ENCODE peak calls at places on chromosome 22, in five cellular contexts. Y is H1, E is neuronal stem cell, B is H9, G is trophoblast cell. Z is an unnamed sample.

GRCh38 chr22:23780146-23780748 is 6.5 kb upstream of the SMARCB1 start:
- DNase-seq in E (no peak), Y (no peak), B (no peak), G (no peak), Z (no peak)

GRCh38 chr22:23207786-23208325 is 27.5 kb downstream of the BCR start:
- DNase-seq in B (no peak), E (no peak), Y (no peak), G (no peak), Z (no peak)

GRCh38 chr22:31488988-31489617 is 539 bp downstream of the EIF4ENIF1 start:
- DNase-seq in G (peak), Y (no peak), E (peak), B (peak), Z (peak)

GRCh38 chr22:29477919-29478318 is 2.1 kb upstream of the NEFH start:
- DNase-seq in G (no peak), Y (no peak), B (no peak), E (no peak), Z (no peak)

GRCh38 chr22:24465566-24465965 is 29.6 kb upstream of the UPB1 start:
- DNase-seq in Y (no peak), G (peak), B (no peak), E (no peak), Z (peak)

GRCh38 chr22:35197071-35197470 is 60.2 kb upstream of the HMGXB4 start:
- DNase-seq in B (no peak), Y (no peak), G (no peak), E (no peak), Z (no peak)

GRCh38 chr22:21714059-21714770 is 21.4 kb downstream of the YPEL1 start:
- DNase-seq in E (no peak), Y (no peak), B (no peak), G (no peak), Z (no peak)

GRCh38 chr22:46827072-46827780 is 64.8 kb downstream of the TBC1D22A start:
- DNase-seq in B (peak), G (peak), Y (peak), E (no peak), Z (no peak)

GRCh38 chr22:37545703-37546435 is 14.4 kb upstream of the CDC42EP1 start:
- DNase-seq in G (peak), E (peak), Y (peak), B (peak), Z (peak)

GRCh38 chr22:19765477-19766234 is 5.1 kb downstream of the TBX1 start:
- DNase-seq in Y (no peak), G (peak), B (peak), E (no peak), Z (peak)

GRCh38 chr22:36453266-36453607 is 28.2 kb downstream of the TXN2 start:
- DNase-seq in B (no peak), G (no peak), Y (no peak), E (no peak), Z (no peak)

GRCh38 chr22:20051927-20052308 is 28.1 kb upstream of the DGCR8 start:
- DNase-seq in G (no peak), E (no peak), Y (no peak), B (no peak), Z (no peak)

GRCh38 chr22:45907996-45908395 is 69.0 kb downstream of the WNT7B start:
- DNase-seq in B (no peak), G (no peak), E (no peak), Y (no peak), Z (no peak)

GRCh38 chr22:41923595-41924276 is 2.9 kb downstream of the TNFRSF13C start:
- DNase-seq in Y (no peak), B (no peak), E (no peak), G (no peak), Z (no peak)

GRCh38 chr22:28180804-28181203 is 261.7 kb upstream of the PITPNB start:
- DNase-seq in G (no peak), B (no peak), E (no peak), Y (no peak), Z (no peak)

DNA sequence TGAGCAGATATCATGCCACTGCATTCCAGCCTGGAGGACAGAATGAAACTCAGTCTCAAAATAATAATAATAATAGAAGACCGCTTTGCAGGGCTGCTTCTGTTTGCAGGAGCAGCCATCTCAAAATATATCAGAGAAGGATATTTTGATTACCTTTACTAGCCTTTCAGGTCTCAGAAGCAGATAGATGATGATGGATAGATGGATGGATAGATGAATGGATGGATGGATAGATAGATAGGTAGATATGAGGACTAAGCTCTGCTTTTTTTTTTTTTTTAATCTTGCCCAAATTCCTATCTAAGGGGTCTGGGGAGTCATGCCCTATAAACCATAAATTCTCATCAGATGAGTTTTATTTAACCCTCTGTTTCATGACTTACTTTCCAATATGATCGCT is 18.5 kb downstream of the APOBEC3H start:
- DNase-seq in B (no peak), E (no peak), G (no peak), Y (no peak), Z (no peak)
- H2BK5ac ChIP-seq in B (no peak), E (no peak), G (no peak), Y (no peak), Z (no peak)

GRCh38 chr22:26674211-26675190 is 17.1 kb downstream of the MIAT start:
- DNase-seq in G (no peak), B (no peak), E (no peak), Y (no peak), Z (no peak)

GRCh38 chr22:26672060-26672471 is 14.7 kb downstream of the MIAT start:
- DNase-seq in E (no peak), Y (no peak), G (no peak), B (no peak), Z (no peak)

GRCh38 chr22:26672590-26673468 is 15.4 kb downstream of the MIAT start:
- DNase-seq in E (peak), G (peak), B (peak), Y (peak), Z (peak)

GRCh38 chr22:26671317-26672059 is 14.1 kb downstream of the MIAT start:
- DNase-seq in E (no peak), B (no peak), G (no peak), Y (no peak), Z (no peak)

DNA sequence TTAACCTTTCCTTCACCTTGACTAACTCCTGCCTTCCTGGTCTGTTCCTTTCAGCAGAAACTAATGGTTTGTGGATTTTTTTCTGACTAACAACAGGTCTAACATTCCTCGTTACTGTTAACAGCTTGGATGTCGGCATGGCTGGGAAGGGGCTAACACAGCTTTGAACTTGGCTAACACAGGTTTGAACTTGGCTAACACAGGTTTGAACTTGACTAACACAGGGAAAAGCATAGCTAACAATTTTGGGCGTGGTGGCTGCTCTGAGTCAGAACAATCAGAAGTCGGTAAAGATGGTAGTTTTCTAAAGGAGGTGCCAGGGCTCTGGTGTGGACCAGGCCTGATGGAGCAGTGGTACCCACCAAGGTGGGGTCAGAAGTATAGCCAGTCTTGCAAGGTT is 16.1 kb downstream of the MIAT start:
- DNase-seq in B (no peak), G (no peak), E (no peak), Y (no peak), Z (peak)
- H2BK12ac ChIP-seq in B (no peak), G (no peak), E (no peak), Y (peak), Z (no peak)

DNA sequence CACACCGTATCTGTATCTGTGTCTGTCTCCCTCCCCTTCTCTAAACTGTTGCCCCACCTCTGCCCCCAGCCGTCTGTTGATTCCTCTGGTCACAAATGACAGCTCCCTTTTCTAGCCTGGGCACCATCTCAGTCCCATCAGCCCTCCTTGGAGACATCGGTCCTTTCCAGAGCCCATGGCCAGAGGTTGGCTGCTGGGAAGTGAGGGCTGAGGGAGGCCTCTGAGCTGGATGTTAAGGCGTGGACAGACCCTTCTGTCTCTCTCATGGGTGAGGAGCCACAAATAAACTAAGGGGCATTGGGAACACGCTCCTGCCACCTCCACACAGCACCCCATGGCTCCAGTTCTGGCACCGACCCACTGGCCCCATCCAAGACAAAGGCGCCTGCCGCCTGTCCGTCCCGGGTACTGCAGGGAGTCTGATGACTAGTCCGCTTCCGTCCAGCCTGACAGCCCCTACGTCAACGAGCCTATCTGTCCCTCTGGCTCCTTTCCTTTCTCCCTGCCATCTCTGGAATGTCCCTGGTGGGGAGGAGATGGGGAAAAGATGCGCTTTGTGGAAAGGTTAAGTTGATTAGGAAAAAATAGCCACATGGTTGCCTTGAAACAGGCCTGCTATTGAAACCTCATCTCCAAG is 10.5 kb downstream of the PDGFB start:
- DNase-seq in Y (no peak), B (no peak), G (peak), E (peak), Z (peak)
- H3K18ac ChIP-seq in Y (peak), B (no peak), G (peak), E (peak), Z (no peak)

GRCh38 chr22:50357756-50358155 is 14.6 kb downstream of the PPP6R2 start:
- DNase-seq in B (no peak), Y (no peak), E (no peak), G (peak), Z (no peak)
- H2BK5ac ChIP-seq in B (no peak), Y (no peak), E (no peak), G (no peak), Z (no peak)

GRCh38 chr22:11613898-11614755 is 3913.9 kb upstream of the OR11H1 start:
- DNase-seq in B (no peak), E (no peak), G (no peak), Y (no peak), Z (no peak)

DNA sequence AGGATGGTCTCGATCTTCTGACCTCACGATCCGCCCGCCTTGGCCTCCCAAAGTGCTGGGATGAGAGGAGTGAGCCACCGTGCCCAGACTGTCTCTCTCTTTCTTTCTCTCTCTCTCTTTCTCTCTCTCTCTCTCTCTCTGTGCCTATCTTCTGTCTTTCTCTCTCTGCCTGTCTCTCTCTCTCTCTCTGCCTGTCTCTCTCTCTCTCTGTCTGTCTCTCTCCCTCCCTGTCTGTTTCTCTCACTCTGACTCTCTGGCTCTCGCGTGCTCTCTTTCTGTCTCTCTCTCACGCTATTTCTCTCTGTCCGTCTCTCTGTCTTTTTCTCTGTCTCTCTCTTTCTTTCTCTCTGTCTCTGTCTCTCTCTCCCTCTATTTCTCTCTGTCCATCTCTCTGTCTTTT is 3911.2 kb upstream of the OR11H1 start:
- DNase-seq in B (no peak), G (no peak), E (peak), Y (no peak), Z (no peak)
- H2BK12ac ChIP-seq in B (no peak), G (no peak), E (no peak), Y (no peak), Z (no peak)

DNA sequence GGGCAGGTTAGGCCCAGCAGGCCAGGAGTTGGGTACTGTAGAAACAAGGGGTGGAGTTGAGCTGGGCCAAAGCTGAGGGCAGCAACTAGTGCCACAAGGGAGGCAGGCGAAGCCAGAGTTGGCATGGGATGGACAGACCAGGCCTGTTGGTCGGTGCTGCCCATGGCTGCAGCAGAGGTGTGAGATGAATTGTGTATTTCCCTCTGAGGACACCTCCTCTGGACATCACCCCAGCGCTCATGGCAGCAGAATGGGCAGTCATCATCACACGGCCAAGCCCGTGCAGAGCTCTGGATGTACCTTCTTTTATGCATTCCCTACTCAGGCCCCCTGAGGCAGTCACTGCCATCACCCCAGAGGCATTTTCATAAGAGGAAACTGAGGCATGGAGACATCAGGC is 20.3 kb downstream of the TAB1 start:
- DNase-seq in B (no peak), Y (no peak), G (no peak), E (no peak), Z (no peak)
- H3K18ac ChIP-seq in B (no peak), Y (no peak), G (no peak), E (no peak), Z (no peak)